ENCODE peak calls at places on chromosome 2, in seven cellular contexts. Y, A, X, F, J, C and K are unnamed samples.

GRCh38 chr2:125185691-125186270 is 1160.7 kb downstream of the CNTNAP5 start:
- DNase-seq in Y (no peak), C (no peak), F (no peak), A (no peak), J (no peak), X (no peak), K (no peak)

GRCh38 chr2:229344151-229344551 is 73.1 kb upstream of the PID1 start:
- DNase-seq in A (no peak), C (no peak), X (no peak), F (no peak), Y (peak; percentile 66), J (peak; percentile 73), K (peak; percentile 89)

GRCh38 chr2:216348909-216349308 is 23.4 kb downstream of the MARCHF4 start:
- DNase-seq in C (no peak), A (no peak), X (no peak), J (peak; percentile 83), Y (peak; percentile 65), F (no peak), K (peak; percentile 89)

GRCh38 chr2:150088538-150088937 is 398.9 kb downstream of the RND3 start:
- DNase-seq in X (no peak), F (no peak), A (no peak), Y (no peak), C (no peak), J (no peak), K (no peak)

GRCh38 chr2:100197643-100198153 is 55.3 kb upstream of the AFF3 start:
- DNase-seq in J (no peak), Y (peak; percentile 40), A (no peak), X (peak; percentile 75), F (peak; percentile 81), C (peak; percentile 28), K (peak; percentile 7)

GRCh38 chr2:141331127-141331526 is 799.7 kb downstream of the LRP1B start:
- DNase-seq in F (no peak), Y (peak; percentile 74), A (no peak), C (no peak), J (no peak), X (no peak), K (peak; percentile 83)

GRCh38 chr2:96247009-96247408 is 18.8 kb downstream of the TMEM127 start:
- DNase-seq in X (no peak), F (peak; percentile 55), J (no peak), C (no peak), A (no peak), Y (no peak), K (no peak)

GRCh38 chr2:86368181-86368824 is 30.9 kb upstream of the REEP1 start:
- DNase-seq in A (no peak), Y (peak; percentile 64), J (no peak), C (no peak), F (no peak), X (peak; percentile 32), K (peak; percentile 48)

GRCh38 chr2:84815146-84815545 is 65.7 kb downstream of the TRABD2A start:
- DNase-seq in A (peak; percentile 29), C (no peak), J (no peak), F (no peak), X (no peak), Y (peak; percentile 31), K (peak; percentile 21)

GRCh38 chr2:215870088-215870490 is 143.3 kb downstream of the MREG start:
- DNase-seq in A (no peak), J (no peak), X (no peak), C (peak; percentile 36), F (no peak), Y (peak; percentile 90), K (peak; percentile 92)

GRCh38 chr2:44840186-44840850 is 101.2 kb upstream of the SIX3 start:
- DNase-seq in F (no peak), Y (no peak), A (no peak), C (no peak), X (no peak), J (no peak), K (no peak)

GRCh38 chr2:148048475-148049221 is 27.8 kb downstream of the MBD5 start:
- DNase-seq in Y (peak; percentile 3), C (no peak), J (no peak), F (no peak), A (no peak), X (no peak), K (no peak)
- H3K4me3 ChIP-seq in Y (no peak overlapping the region), C (no peak overlapping the region), J (no peak overlapping the region), F (no peak overlapping the region), A (no peak overlapping the region), X (no peak overlapping the region), K (no peak overlapping the region)

GRCh38 chr2:219001577-219002394 is 8.6 kb upstream of the CRYBA2 start:
- DNase-seq in Y (no peak), C (no peak), X (no peak), J (peak; percentile 13), F (no peak), A (no peak), K (no peak)

GRCh38 chr2:219001100-219001576 is 7.9 kb upstream of the CRYBA2 start:
- DNase-seq in X (no peak), A (no peak), F (no peak), J (no peak), C (no peak), Y (no peak), K (no peak)

GRCh38 chr2:219003979-219004378 is 10.8 kb upstream of the CRYBA2 start:
- DNase-seq in Y (no peak), C (no peak), F (no peak), X (no peak), J (no peak), A (no peak), K (no peak)

GRCh38 chr2:219002395-219003266 is 9.4 kb upstream of the CRYBA2 start:
- DNase-seq in C (no peak), F (no peak), Y (peak; percentile 8), X (no peak), A (no peak), J (no peak), K (no peak)

DNA sequence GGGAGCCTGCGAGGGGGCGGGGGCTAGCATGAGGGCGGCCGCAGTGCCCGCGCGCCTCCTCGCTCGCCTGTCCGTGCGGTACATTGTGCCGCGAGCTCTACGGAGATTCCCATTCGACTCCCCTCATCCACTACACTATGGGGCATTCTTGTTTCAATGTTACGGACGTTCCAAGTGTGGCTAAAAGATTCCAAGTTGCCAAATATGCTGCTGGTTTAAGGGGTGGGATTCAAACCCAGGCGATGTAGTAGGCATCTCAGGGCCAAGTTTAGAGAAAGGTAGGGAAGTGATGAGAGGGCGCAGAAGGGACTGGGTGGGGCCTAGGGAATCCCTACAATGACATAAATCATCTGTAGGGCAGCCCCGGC is 10.0 kb upstream of the CRYBA2 start:
- DNase-seq in F (no peak), C (no peak), A (no peak), Y (no peak), J (no peak), X (no peak), K (no peak)
- TF ChIP-seq CTCF in F (no peak), C (no peak), A (no peak), Y (no peak), J (no peak), X (no peak), K (no peak)

GRCh38 chr2:152462591-152463178 is 127.7 kb downstream of the FMNL2 start:
- DNase-seq in J (no peak), C (no peak), Y (no peak), A (no peak), X (no peak), F (no peak), K (no peak)

GRCh38 chr2:152466925-152467676 is 132.1 kb downstream of the FMNL2 start:
- DNase-seq in F (peak; percentile 70), Y (no peak), C (peak; percentile 45), A (no peak), J (no peak), X (no peak), K (peak; percentile 27)

GRCh38 chr2:152466041-152466440 is 131.1 kb downstream of the FMNL2 start:
- DNase-seq in C (no peak), J (no peak), A (no peak), Y (peak; percentile 49), F (no peak), X (no peak), K (no peak)

GRCh38 chr2:152465541-152465940 is 130.6 kb downstream of the FMNL2 start:
- DNase-seq in Y (no peak), A (no peak), X (no peak), J (no peak), C (no peak), F (no peak), K (no peak)

GRCh38 chr2:152464853-152465470 is 130.0 kb downstream of the FMNL2 start:
- DNase-seq in C (no peak), F (no peak), X (no peak), J (no peak), A (no peak), Y (no peak), K (no peak)
- H3K4me3 ChIP-seq in C (no peak overlapping the region), F (no peak overlapping the region), X (no peak overlapping the region), J (no peak overlapping the region), A (no peak overlapping the region), Y (no peak overlapping the region), K (no peak overlapping the region)

DNA sequence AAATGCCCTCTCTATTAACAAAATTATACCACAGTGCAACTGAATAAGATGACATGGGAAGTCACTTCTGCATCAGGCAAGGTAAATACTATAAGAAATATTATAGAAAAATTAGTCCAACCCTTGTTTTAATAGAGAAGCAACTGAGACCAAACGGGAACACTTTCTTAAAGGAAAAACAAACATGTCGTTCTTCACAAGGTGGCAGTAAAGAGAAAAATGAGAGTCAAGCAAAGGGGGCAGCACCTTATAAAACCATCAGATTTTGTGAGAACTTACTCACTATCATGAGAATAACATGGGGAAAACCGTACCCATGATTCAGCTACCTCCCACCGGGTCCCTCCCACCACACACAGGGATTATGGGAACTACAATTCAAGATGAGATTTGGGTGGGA is 481.7 kb upstream of the CRIM1 start:
- DNase-seq in C (no peak), F (no peak), Y (no peak), A (no peak), X (no peak), J (no peak), K (no peak)
- TF ChIP-seq CTCF in C (no peak), F (no peak), Y (no peak), A (no peak), X (no peak), J (no peak), K (no peak)

DNA sequence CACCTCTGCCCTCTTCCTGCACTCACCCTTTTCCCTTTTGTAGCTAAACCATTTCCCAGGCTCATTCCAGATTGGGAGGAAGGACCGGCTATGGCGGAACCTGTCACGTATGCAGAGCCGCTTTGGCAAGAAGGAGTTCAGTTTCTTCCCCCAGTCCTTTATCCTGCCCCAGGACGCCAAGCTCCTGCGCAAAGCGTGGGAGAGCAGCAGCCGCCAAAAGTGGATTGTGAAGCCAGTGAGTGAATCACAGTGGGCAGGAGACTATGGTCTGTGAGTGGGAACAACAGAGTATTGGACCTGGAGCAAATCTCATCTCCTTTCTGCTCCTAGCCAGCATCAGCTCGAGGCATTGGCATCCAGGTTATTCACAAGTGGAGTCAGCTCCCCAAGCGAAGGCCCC is 35.0 kb upstream of the CYP27A1 start:
- DNase-seq in A (no peak), X (no peak), J (no peak), F (no peak), C (no peak), Y (no peak), K (no peak)
- H3K4me3 ChIP-seq in A (no peak overlapping the region), X (no peak overlapping the region), J (no peak overlapping the region), F (no peak overlapping the region), C (no peak overlapping the region), Y (no peak overlapping the region), K (no peak overlapping the region)

DNA sequence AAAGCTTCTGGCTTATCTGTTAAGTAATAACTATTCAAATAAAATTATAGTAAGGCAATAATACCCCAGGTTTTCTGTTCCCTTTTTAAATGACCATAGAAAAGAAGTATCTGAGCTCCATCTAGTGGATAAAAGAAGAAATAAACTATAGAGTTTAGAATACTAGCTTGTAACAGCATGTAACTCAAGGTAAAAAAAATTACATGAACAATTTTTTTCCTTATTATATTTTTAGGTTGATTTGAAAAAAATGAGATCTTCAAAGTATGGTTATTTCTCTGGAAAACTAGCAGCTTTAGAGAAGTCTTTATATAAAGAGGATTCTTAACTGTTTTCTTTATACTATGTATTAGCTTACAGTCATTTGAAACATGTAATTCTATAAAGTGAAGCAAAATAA is 58.1 kb downstream of the NCKAP1 start:
- DNase-seq in J (peak; percentile 7), X (no peak), Y (peak; percentile 75), A (no peak), C (no peak), F (no peak), K (peak; percentile 36)
- TF ChIP-seq CTCF in J (no peak), X (peak; percentile 71), Y (peak; percentile 25), A (peak; percentile 48), C (peak; percentile 43), F (peak; percentile 60), K (peak; percentile 10)